ENCODE peak calls at places on chromosomes 16 and 17, in six cellular contexts. One of them, this sample, is unnamed.

GRCh38 chr17:40559016-40559853 is 6.0 kb downstream of the CCR7 start:
- DNase-seq in kidney epithelial cell: no peak
- DNase-seq in breast epithelium: peak
- DNase-seq in NB4: no peak
- DNase-seq in CD8-positive, alpha-beta T cell: peak
- DNase-seq in pancreas: peak
- DNase-seq in this sample: peak

GRCh38 chr17:50916708-50917417 is 50.7 kb upstream of the TOB1 start:
- DNase-seq in NB4: no peak
- DNase-seq in pancreas: no peak
- DNase-seq in CD8-positive, alpha-beta T cell: no peak
- DNase-seq in kidney epithelial cell: no peak
- DNase-seq in breast epithelium: no peak
- DNase-seq in this sample: peak

GRCh38 chr16:62741692-62742091 is 705.5 kb upstream of the CDH8 start:
- DNase-seq in kidney epithelial cell: no peak
- DNase-seq in breast epithelium: no peak
- DNase-seq in pancreas: no peak
- DNase-seq in NB4: no peak
- DNase-seq in CD8-positive, alpha-beta T cell: no peak
- DNase-seq in this sample: no peak

GRCh38 chr16:53041196-53041977 is 11.3 kb downstream of the CHD9NB start:
- DNase-seq in pancreas: no peak
- DNase-seq in CD8-positive, alpha-beta T cell: no peak
- DNase-seq in kidney epithelial cell: no peak
- DNase-seq in breast epithelium: peak
- DNase-seq in NB4: peak
- DNase-seq in this sample: peak

GRCh38 chr17:41392278-41392677 is 5.1 kb downstream of the KRT31 start:
- DNase-seq in breast epithelium: no peak
- DNase-seq in kidney epithelial cell: no peak
- DNase-seq in NB4: no peak
- DNase-seq in CD8-positive, alpha-beta T cell: no peak
- DNase-seq in pancreas: no peak
- DNase-seq in this sample: peak

GRCh38 chr17:42276609-42277341 is 584 bp upstream of the STAT5B start:
- DNase-seq in NB4: peak
- DNase-seq in CD8-positive, alpha-beta T cell: no peak
- DNase-seq in breast epithelium: peak
- DNase-seq in pancreas: peak
- DNase-seq in kidney epithelial cell: peak
- DNase-seq in this sample: peak

GRCh38 chr16:84277244-84277823 is 17.3 kb upstream of the WFDC1 start:
- DNase-seq in NB4: peak
- DNase-seq in CD8-positive, alpha-beta T cell: peak
- DNase-seq in breast epithelium: no peak
- DNase-seq in pancreas: peak
- DNase-seq in kidney epithelial cell: no peak
- DNase-seq in this sample: peak

GRCh38 chr16:87657621-87658192 is 55.4 kb downstream of the JPH3 start:
- DNase-seq in pancreas: no peak
- DNase-seq in breast epithelium: no peak
- DNase-seq in NB4: peak
- DNase-seq in kidney epithelial cell: no peak
- DNase-seq in CD8-positive, alpha-beta T cell: no peak
- DNase-seq in this sample: peak

GRCh38 chr17:80035937-80036714 is at the start of gene CCDC40:
- DNase-seq in CD8-positive, alpha-beta T cell: peak
- DNase-seq in pancreas: peak
- DNase-seq in breast epithelium: peak
- DNase-seq in kidney epithelial cell: no peak
- DNase-seq in NB4: peak
- DNase-seq in this sample: peak

GRCh38 chr16:85424260-85425060 is 188.7 kb upstream of the GSE1 start:
- DNase-seq in kidney epithelial cell: no peak
- DNase-seq in CD8-positive, alpha-beta T cell: peak
- DNase-seq in NB4: no peak
- DNase-seq in pancreas: no peak
- DNase-seq in breast epithelium: no peak
- DNase-seq in this sample: no peak

GRCh38 chr16:75402821-75403475 is 30.4 kb downstream of the CFDP1 start:
- DNase-seq in CD8-positive, alpha-beta T cell: no peak
- DNase-seq in kidney epithelial cell: no peak
- DNase-seq in pancreas: no peak
- DNase-seq in breast epithelium: no peak
- DNase-seq in NB4: peak
- DNase-seq in this sample: peak

GRCh38 chr17:56114469-56114868 is 38.8 kb upstream of the ANKFN1 start:
- DNase-seq in CD8-positive, alpha-beta T cell: no peak
- DNase-seq in kidney epithelial cell: no peak
- DNase-seq in NB4: no peak
- DNase-seq in pancreas: no peak
- DNase-seq in breast epithelium: no peak
- DNase-seq in this sample: no peak

GRCh38 chr17:18380471-18381157 is 3.0 kb downstream of the EVPLL start:
- DNase-seq in pancreas: no peak
- DNase-seq in NB4: no peak
- DNase-seq in CD8-positive, alpha-beta T cell: no peak
- DNase-seq in breast epithelium: no peak
- DNase-seq in kidney epithelial cell: no peak
- DNase-seq in this sample: no peak

GRCh38 chr17:29251969-29252866 is 5.6 kb downstream of the CRYBA1 start:
- DNase-seq in kidney epithelial cell: no peak
- DNase-seq in CD8-positive, alpha-beta T cell: no peak
- DNase-seq in breast epithelium: no peak
- DNase-seq in pancreas: no peak
- DNase-seq in NB4: peak
- DNase-seq in this sample: peak

GRCh38 chr17:59423903-59424302 is 92.4 kb downstream of the YPEL2 start:
- DNase-seq in CD8-positive, alpha-beta T cell: no peak
- DNase-seq in kidney epithelial cell: no peak
- DNase-seq in breast epithelium: no peak
- DNase-seq in pancreas: no peak
- DNase-seq in NB4: no peak
- DNase-seq in this sample: no peak

GRCh38 chr17:7634384-7634783 is 4.4 kb downstream of the SHBG start:
- DNase-seq in pancreas: no peak
- DNase-seq in NB4: peak
- DNase-seq in CD8-positive, alpha-beta T cell: no peak
- DNase-seq in breast epithelium: no peak
- DNase-seq in kidney epithelial cell: no peak
- DNase-seq in this sample: peak

GRCh38 chr17:71208111-71208704 is 912.6 kb upstream of the SOX9 start:
- DNase-seq in NB4: peak
- DNase-seq in pancreas: no peak
- DNase-seq in CD8-positive, alpha-beta T cell: no peak
- DNase-seq in kidney epithelial cell: no peak
- DNase-seq in breast epithelium: peak
- DNase-seq in this sample: peak

GRCh38 chr17:78039581-78039980 is 81.1 kb downstream of the TNRC6C start:
- DNase-seq in pancreas: no peak
- DNase-seq in kidney epithelial cell: no peak
- DNase-seq in NB4: no peak
- DNase-seq in breast epithelium: no peak
- DNase-seq in CD8-positive, alpha-beta T cell: no peak
- DNase-seq in this sample: no peak

GRCh38 chr17:56026894-56027293 is 126.4 kb upstream of the ANKFN1 start:
- DNase-seq in kidney epithelial cell: no peak
- DNase-seq in breast epithelium: no peak
- DNase-seq in NB4: peak
- DNase-seq in CD8-positive, alpha-beta T cell: no peak
- DNase-seq in pancreas: no peak
- DNase-seq in this sample: no peak

GRCh38 chr16:8916541-8917225 is 34.5 kb downstream of the LITAFD start:
- DNase-seq in breast epithelium: no peak
- DNase-seq in pancreas: no peak
- DNase-seq in NB4: no peak
- DNase-seq in CD8-positive, alpha-beta T cell: no peak
- DNase-seq in kidney epithelial cell: no peak
- DNase-seq in this sample: no peak

GRCh38 chr16:3645108-3645503 is 9.4 kb upstream of the DNASE1 start:
- DNase-seq in pancreas: no peak
- DNase-seq in breast epithelium: no peak
- DNase-seq in CD8-positive, alpha-beta T cell: no peak
- DNase-seq in NB4: no peak
- DNase-seq in kidney epithelial cell: no peak
- DNase-seq in this sample: no peak

GRCh38 chr17:41678411-41678906 is 10.2 kb upstream of the EIF1 start:
- DNase-seq in pancreas: no peak
- DNase-seq in breast epithelium: no peak
- DNase-seq in NB4: peak
- DNase-seq in kidney epithelial cell: no peak
- DNase-seq in CD8-positive, alpha-beta T cell: no peak
- DNase-seq in this sample: no peak

GRCh38 chr17:15311996-15312395 is 29.4 kb downstream of the TEKT3 start:
- DNase-seq in NB4: no peak
- DNase-seq in pancreas: no peak
- DNase-seq in breast epithelium: no peak
- DNase-seq in kidney epithelial cell: no peak
- DNase-seq in CD8-positive, alpha-beta T cell: no peak
- DNase-seq in this sample: no peak

GRCh38 chr17:2724783-2725164 is 13.2 kb upstream of the CLUH start:
- DNase-seq in CD8-positive, alpha-beta T cell: peak
- DNase-seq in pancreas: no peak
- DNase-seq in kidney epithelial cell: no peak
- DNase-seq in breast epithelium: no peak
- DNase-seq in NB4: peak
- DNase-seq in this sample: peak

GRCh38 chr16:13316008-13316407 is 414.6 kb downstream of the SHISA9 start:
- DNase-seq in CD8-positive, alpha-beta T cell: no peak
- DNase-seq in pancreas: no peak
- DNase-seq in kidney epithelial cell: peak
- DNase-seq in NB4: no peak
- DNase-seq in breast epithelium: no peak
- DNase-seq in this sample: peak

GRCh38 chr16:67187175-67187900 is 2.6 kb downstream of the EXOC3L1 start:
- DNase-seq in CD8-positive, alpha-beta T cell: no peak
- DNase-seq in breast epithelium: no peak
- DNase-seq in NB4: no peak
- DNase-seq in kidney epithelial cell: no peak
- DNase-seq in pancreas: no peak
- DNase-seq in this sample: no peak

GRCh38 chr17:62083651-62084050 is 18.6 kb upstream of the MED13 start:
- DNase-seq in pancreas: no peak
- DNase-seq in breast epithelium: no peak
- DNase-seq in NB4: no peak
- DNase-seq in kidney epithelial cell: no peak
- DNase-seq in CD8-positive, alpha-beta T cell: no peak
- DNase-seq in this sample: no peak

GRCh38 chr17:58679263-58680037 is 12.4 kb downstream of the TEX14 start:
- DNase-seq in pancreas: no peak
- DNase-seq in kidney epithelial cell: no peak
- DNase-seq in NB4: peak
- DNase-seq in CD8-positive, alpha-beta T cell: no peak
- DNase-seq in breast epithelium: no peak
- DNase-seq in this sample: peak

GRCh38 chr16:66928702-66929388 is 3.5 kb upstream of the RRAD start:
- DNase-seq in pancreas: no peak
- DNase-seq in NB4: peak
- DNase-seq in breast epithelium: no peak
- DNase-seq in kidney epithelial cell: no peak
- DNase-seq in CD8-positive, alpha-beta T cell: no peak
- DNase-seq in this sample: peak

GRCh38 chr17:6374761-6375312 is 60.1 kb downstream of the AIPL1 start:
- DNase-seq in NB4: no peak
- DNase-seq in breast epithelium: no peak
- DNase-seq in pancreas: no peak
- DNase-seq in kidney epithelial cell: peak
- DNase-seq in CD8-positive, alpha-beta T cell: no peak
- DNase-seq in this sample: peak

GRCh38 chr16:3256876-3257465 is 538 bp upstream of the MEFV start:
- DNase-seq in NB4: no peak
- DNase-seq in pancreas: no peak
- DNase-seq in breast epithelium: no peak
- DNase-seq in CD8-positive, alpha-beta T cell: no peak
- DNase-seq in kidney epithelial cell: no peak
- DNase-seq in this sample: peak

GRCh38 chr16:84315422-84315821 is 20.7 kb downstream of the WFDC1 start:
- DNase-seq in CD8-positive, alpha-beta T cell: no peak
- DNase-seq in kidney epithelial cell: no peak
- DNase-seq in NB4: peak
- DNase-seq in breast epithelium: no peak
- DNase-seq in pancreas: no peak
- DNase-seq in this sample: peak

GRCh38 chr16:4402439-4403132 is 13.8 kb downstream of the CORO7 start:
- DNase-seq in CD8-positive, alpha-beta T cell: peak
- DNase-seq in NB4: peak
- DNase-seq in kidney epithelial cell: no peak
- DNase-seq in breast epithelium: peak
- DNase-seq in pancreas: peak
- DNase-seq in this sample: peak

GRCh38 chr17:65514541-65514940 is 46.9 kb downstream of the AXIN2 start:
- DNase-seq in NB4: no peak
- DNase-seq in pancreas: no peak
- DNase-seq in CD8-positive, alpha-beta T cell: no peak
- DNase-seq in breast epithelium: peak
- DNase-seq in kidney epithelial cell: no peak
- DNase-seq in this sample: peak

DNA sequence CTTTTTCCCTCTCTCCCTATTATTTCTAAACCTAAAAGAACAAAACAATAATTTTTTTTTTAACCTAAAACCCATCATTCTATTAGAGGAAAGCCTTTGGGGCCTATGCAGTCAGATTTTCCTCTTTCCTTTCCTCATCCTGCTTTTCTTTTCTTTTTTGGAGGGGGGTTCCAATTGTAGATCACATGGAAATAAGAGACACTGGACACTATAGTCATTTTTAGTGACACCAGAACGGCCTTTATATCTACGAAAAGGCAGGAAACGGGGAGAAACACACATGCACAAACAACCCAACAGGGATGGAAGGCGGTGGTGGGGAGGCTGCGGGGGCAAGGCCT is 5.1 kb upstream of the ZFHX3 start:
- DNase-seq in pancreas: no peak
- DNase-seq in breast epithelium: no peak
- DNase-seq in kidney epithelial cell: no peak
- DNase-seq in NB4: no peak
- DNase-seq in CD8-positive, alpha-beta T cell: no peak
- DNase-seq in this sample: no peak
- H3K4me3 ChIP-seq in pancreas: no peak
- H3K4me3 ChIP-seq in breast epithelium: no peak
- H3K4me3 ChIP-seq in kidney epithelial cell: no peak
- H3K4me3 ChIP-seq in NB4: no peak
- H3K4me3 ChIP-seq in CD8-positive, alpha-beta T cell: no peak
- H3K4me3 ChIP-seq in this sample: no peak

GRCh38 chr17:75896360-75897075 is at the start of gene TRIM65:
- DNase-seq in pancreas: peak
- DNase-seq in breast epithelium: peak
- DNase-seq in CD8-positive, alpha-beta T cell: peak
- DNase-seq in kidney epithelial cell: no peak
- DNase-seq in NB4: peak
- DNase-seq in this sample: peak
- H3K4me3 ChIP-seq in pancreas: peak
- H3K4me3 ChIP-seq in breast epithelium: peak
- H3K4me3 ChIP-seq in CD8-positive, alpha-beta T cell: peak
- H3K4me3 ChIP-seq in kidney epithelial cell: peak
- H3K4me3 ChIP-seq in NB4: peak
- H3K4me3 ChIP-seq in this sample: peak

GRCh38 chr16:30371248-30371816 is 1.0 kb upstream of the TBC1D10B start:
- DNase-seq in pancreas: no peak
- DNase-seq in breast epithelium: no peak
- DNase-seq in NB4: no peak
- DNase-seq in CD8-positive, alpha-beta T cell: no peak
- DNase-seq in kidney epithelial cell: no peak
- DNase-seq in this sample: no peak
- H3K4me3 ChIP-seq in pancreas: peak
- H3K4me3 ChIP-seq in breast epithelium: peak
- H3K4me3 ChIP-seq in NB4: peak
- H3K4me3 ChIP-seq in CD8-positive, alpha-beta T cell: peak
- H3K4me3 ChIP-seq in kidney epithelial cell: peak
- H3K4me3 ChIP-seq in this sample: peak

GRCh38 chr17:82063424-82064415 is 1.9 kb downstream of the DUS1L start:
- DNase-seq in breast epithelium: no peak
- DNase-seq in kidney epithelial cell: no peak
- DNase-seq in CD8-positive, alpha-beta T cell: no peak
- DNase-seq in pancreas: no peak
- DNase-seq in NB4: no peak
- DNase-seq in this sample: no peak
- H3K4me3 ChIP-seq in breast epithelium: no peak
- H3K4me3 ChIP-seq in kidney epithelial cell: no peak
- H3K4me3 ChIP-seq in CD8-positive, alpha-beta T cell: no peak
- H3K4me3 ChIP-seq in pancreas: peak
- H3K4me3 ChIP-seq in NB4: peak
- H3K4me3 ChIP-seq in this sample: peak

This sample was measured in fibroblast of mammary gland.